ENCODE peak calls at places on chromosome 13, in four cellular contexts. J is HepG2, C is SK-N-SH, I is HCT116. U is an unnamed sample.
A peak's percentile ranks its signal among the peaks of the same experiment; 100 is the strongest.

GRCh38 chr13:97978661-97979450 is 25.4 kb downstream of the IPO5 start:
- DNase-seq in I (no peak), C (no peak), J (no peak), U (no peak)

GRCh38 chr13:29543230-29544215 is 52.0 kb downstream of the SLC7A1 start:
- DNase-seq in C (no peak), I (no peak), J (peak; percentile 12), U (peak; percentile 11)

GRCh38 chr13:83941669-83942335 is 59.5 kb upstream of the SLITRK1 start:
- DNase-seq in J (peak; percentile 13), I (no peak), C (no peak), U (no peak)

GRCh38 chr13:31044658-31045620 is 112.5 kb downstream of the TEX26 start:
- DNase-seq in C (no peak), I (peak; percentile 60), J (no peak), U (no peak)

GRCh38 chr13:33204130-33204927 is 81.2 kb downstream of the STARD13 start:
- DNase-seq in J (no peak), I (no peak), C (peak; percentile 63), U (no peak)

GRCh38 chr13:23467048-23467931 is 33.8 kb upstream of the SACS start:
- DNase-seq in C (peak; percentile 69), I (no peak), J (no peak), U (no peak)

GRCh38 chr13:108776650-108777049 is 147.2 kb downstream of the MYO16 start:
- DNase-seq in J (no peak), I (no peak), C (no peak), U (no peak)

GRCh38 chr13:55244991-55245644 is 1895.6 kb upstream of the PRR20A start:
- DNase-seq in C (peak; percentile 3), I (no peak), J (peak; percentile 1), U (no peak)

GRCh38 chr13:61410669-61411297 is 4.9 kb downstream of the PCDH20 start:
- DNase-seq in I (peak; percentile 2), J (peak; percentile 5), C (peak; percentile 44), U (peak; percentile 9)

GRCh38 chr13:78015782-78016181 is 97.2 kb upstream of the EDNRB start:
- DNase-seq in J (no peak), C (no peak), I (no peak), U (no peak)

GRCh38 chr13:98577823-98578285 is 947 bp upstream of the STK24 start:
- DNase-seq in J (peak; percentile 50), C (no peak), I (no peak), U (no peak)

GRCh38 chr13:22173605-22174004 is 502.7 kb downstream of the FGF9 start:
- DNase-seq in I (peak; percentile 16), J (no peak), C (no peak), U (no peak)

GRCh38 chr13:76438050-76438449 is 448.2 kb downstream of the KCTD12 start:
- DNase-seq in I (no peak), C (no peak), J (no peak), U (no peak)

GRCh38 chr13:110869805-110870706 is 44.8 kb downstream of the ANKRD10 start:
- DNase-seq in J (peak; percentile 89), I (peak; percentile 99), C (peak; percentile 58), U (peak; percentile 79)

GRCh38 chr13:64369121-64369520 is 2861.0 kb downstream of the PCDH9 start:
- DNase-seq in J (no peak), C (no peak), I (no peak), U (no peak)

GRCh38 chr13:114339779-114340534 is 25.7 kb downstream of the CHAMP1 start:
- DNase-seq in I (peak; percentile 51), C (peak; percentile 70), J (peak; percentile 22), U (no peak)

GRCh38 chr13:101139076-101139475 is 277.2 kb downstream of the NALCN start:
- DNase-seq in I (no peak), J (no peak), C (no peak), U (no peak)

GRCh38 chr13:103965506-103966243 is 899.5 kb upstream of the SLC10A2 start:
- DNase-seq in C (peak; percentile 7), I (no peak), J (no peak), U (no peak)

GRCh38 chr13:49356224-49356623 is 87.6 kb downstream of the CAB39L start:
- DNase-seq in C (no peak), I (no peak), J (no peak), U (no peak)

GRCh38 chr13:27562457-27562856 is 57.9 kb downstream of the LNX2 start:
- DNase-seq in J (no peak), C (no peak), I (no peak), U (no peak)

GRCh38 chr13:27556109-27556508 is 64.2 kb downstream of the LNX2 start:
- DNase-seq in I (no peak), C (no peak), J (no peak), U (no peak)

DNA sequence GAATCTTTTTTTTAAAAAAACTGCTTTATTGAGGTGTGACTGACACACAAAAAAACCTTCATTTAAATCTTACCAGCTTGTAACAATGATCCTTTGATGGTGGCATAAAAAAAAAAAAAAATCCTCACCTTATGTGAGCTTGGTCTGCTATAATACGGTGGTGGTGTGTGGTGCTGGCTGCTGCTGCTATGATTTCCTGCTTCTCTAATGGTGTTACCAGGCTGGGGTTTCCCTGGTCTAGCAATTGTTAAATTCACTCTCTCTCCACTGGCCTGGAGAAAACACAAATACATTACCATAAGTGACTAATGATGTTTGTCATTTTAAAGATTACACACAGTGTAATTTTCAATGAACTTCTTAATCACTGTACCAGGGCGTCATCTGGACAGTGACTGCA is 60.6 kb downstream of the LNX2 start:
- DNase-seq in J (no peak), C (no peak), I (no peak), U (no peak)
- TF ChIP-seq ELF1 in J (no peak), C (no peak), I (no peak), U (no peak)

GRCh38 chr13:44578064-44578394 is 1.9 kb upstream of the TSC22D1 start:
- DNase-seq in C (peak; percentile 79), I (no peak), J (no peak), U (no peak)

GRCh38 chr13:44575035-44575434 is 1.1 kb downstream of the TSC22D1 start:
- DNase-seq in I (no peak), J (no peak), C (no peak), U (no peak)

GRCh38 chr13:44575741-44576395 is at the start of gene TSC22D1:
- DNase-seq in I (no peak), C (peak; percentile 54), J (no peak), U (no peak)

GRCh38 chr13:44576396-44577235 is 486 bp upstream of the TSC22D1 start:
- DNase-seq in J (no peak), I (no peak), C (peak; percentile 68), U (peak; percentile 17)

GRCh38 chr13:44577236-44578063 is 1.3 kb upstream of the TSC22D1 start:
- DNase-seq in I (peak; percentile 88), C (peak; percentile 96), J (peak; percentile 87), U (peak; percentile 91)
- TF ChIP-seq ELF1 in I (no peak), C (no peak), J (no peak), U (no peak)

DNA sequence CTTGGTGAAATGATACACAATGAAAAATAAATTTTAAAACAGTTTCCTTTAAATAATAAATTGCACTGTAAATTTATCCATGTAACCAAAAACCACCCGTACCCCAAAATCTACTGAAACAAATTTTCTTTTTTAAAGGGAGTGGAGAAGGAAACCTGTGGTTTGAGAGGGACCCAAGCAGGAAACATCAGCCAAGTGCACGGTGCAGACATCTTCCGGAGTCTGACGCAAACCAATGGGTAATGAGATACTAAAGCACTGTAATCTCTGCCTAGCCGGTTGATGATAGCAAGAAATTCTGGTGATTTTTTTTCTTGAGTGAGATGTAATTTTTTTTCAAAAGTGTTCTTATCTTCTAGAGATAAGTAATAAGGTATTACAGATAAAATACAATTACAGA is 115.4 kb downstream of the ABCC4 start:
- DNase-seq in C (no peak), J (no peak), I (no peak), U (no peak)
- TF ChIP-seq ELF1 in C (no peak), J (no peak), I (no peak), U (no peak)

DNA sequence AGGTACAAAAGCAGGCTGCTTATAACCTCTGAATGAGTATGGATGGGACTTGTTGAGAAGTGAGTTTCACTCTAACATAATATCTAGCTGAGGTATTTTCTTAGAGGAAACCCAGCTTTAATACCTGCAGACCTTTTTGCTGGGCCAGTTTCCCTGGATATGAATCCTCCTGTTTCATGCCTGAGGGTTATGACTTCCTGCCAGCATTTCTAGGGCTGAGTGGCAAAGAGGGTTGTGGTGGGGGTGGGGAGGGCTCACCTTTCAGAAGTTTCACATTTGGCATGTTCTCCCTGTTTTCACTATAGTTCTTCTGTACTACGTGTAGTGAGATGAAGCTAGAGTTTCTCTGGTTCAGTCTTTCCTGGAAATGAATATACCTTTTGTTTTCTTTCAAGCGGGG is 73.7 kb downstream of the LACC1 start:
- DNase-seq in C (no peak), J (no peak), I (no peak), U (no peak)
- TF ChIP-seq ELF1 in C (no peak), J (no peak), I (no peak), U (no peak)

DNA sequence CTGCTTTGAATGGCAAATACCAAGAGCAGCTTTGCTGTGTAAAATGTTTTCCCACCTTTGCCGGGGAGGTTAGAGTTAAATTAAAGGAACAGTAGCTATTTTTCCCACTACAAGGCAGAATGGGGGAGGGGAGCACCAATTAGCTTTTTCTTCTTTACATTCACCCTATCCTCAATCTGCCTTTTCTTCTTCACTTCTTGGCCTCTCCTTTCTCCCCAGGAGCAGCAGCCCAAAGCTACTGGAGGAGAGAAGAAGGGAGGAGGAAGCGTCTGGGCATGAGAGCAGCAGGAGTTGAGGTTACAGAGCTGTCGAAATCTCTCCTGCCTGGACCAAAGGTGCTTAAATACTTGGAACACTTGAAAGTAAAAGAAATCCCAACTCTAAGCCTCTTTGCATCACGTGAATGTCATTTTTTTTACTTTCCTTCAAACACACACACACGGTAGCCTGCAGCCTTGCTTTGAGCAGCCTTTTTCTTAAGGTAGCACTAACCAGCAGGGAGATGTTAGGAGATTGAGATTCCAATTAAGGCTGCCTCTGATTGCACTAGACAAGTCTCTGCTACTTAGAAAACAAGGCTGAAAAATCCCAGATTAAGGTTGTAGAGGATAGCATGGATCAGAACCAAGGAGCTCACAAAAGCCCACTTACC is 38.9 kb upstream of the WASF3 start:
- DNase-seq in J (no peak), I (no peak), C (no peak), U (no peak)
- TF ChIP-seq ELF1 in J (no peak), I (no peak), C (no peak), U (no peak)

U was measured in K562.